ENCODE peak calls at places on chromosomes 7 and 10, in four cellular contexts. W is NCI-H460, V is T follicular helper cell, I is fibroblast of pulmonary artery. E is an unnamed sample.

GRCh38 chr10:23359692-23360380 is 15.2 kb upstream of the C10orf67 start:
- DNase-seq in W (no peak), V (no peak), I (no peak), E (no peak)

GRCh38 chr10:57849726-57850357 is 417.9 kb downstream of the IPMK start:
- DNase-seq in W (no peak), V (no peak), I (peak), E (peak)

GRCh38 chr10:124685251-124685650 is 58.9 kb downstream of the FAM53B start:
- DNase-seq in W (no peak), V (no peak), I (no peak), E (no peak)

GRCh38 chr7:111004297-111004901 is 86.5 kb upstream of the LRRN3 start:
- DNase-seq in W (no peak), V (no peak), I (no peak), E (no peak)

GRCh38 chr10:72784551-72785421 is 92.8 kb downstream of the MCU start:
- DNase-seq in W (no peak), V (no peak), I (peak), E (peak)

GRCh38 chr10:4053940-4054339 is 268.9 kb upstream of the KLF6 start:
- DNase-seq in W (no peak), V (no peak), I (no peak), E (no peak)

GRCh38 chr7:55206235-55207029 is 158.7 kb upstream of the LANCL2 start:
- DNase-seq in W (no peak), V (no peak), I (no peak), E (no peak)

GRCh38 chr10:68223535-68224165 is 8.3 kb downstream of the ATOH7 start:
- DNase-seq in W (no peak), V (no peak), I (no peak), E (no peak)

GRCh38 chr7:151918444-151918843 is 37.8 kb upstream of the GALNTL5 start:
- DNase-seq in W (no peak), V (no peak), I (no peak), E (no peak)

GRCh38 chr7:122132341-122132740 is 11.7 kb downstream of the AASS start:
- DNase-seq in W (no peak), V (no peak), I (peak), E (peak)

GRCh38 chr7:71016387-71016786 is 115.6 kb upstream of the GALNT17 start:
- DNase-seq in W (no peak), V (no peak), I (no peak), E (peak)